ENCODE peak calls at places on chromosomes 6 and 20, in six cellular contexts. P is NCI-H1436; Q is AG08395; V is right cardiac atrium; G is Calu3; Y is activated naive CD4-positive, alpha-beta T cell. T is an unnamed sample.

GRCh38 chr20:35448788-35449373 is 6.5 kb upstream of the CEP250 start:
- DNase-seq in P (no peak), Q (no peak), V (no peak), G (no peak), Y (no peak), T (no peak)

GRCh38 chr6:89483111-89483720 is 50.3 kb downstream of the ANKRD6 start:
- DNase-seq in P (no peak), Q (no peak), V (peak; percentile 63), G (no peak), Y (no peak), T (peak; percentile 28)

GRCh38 chr20:41615671-41616070 is 2.5 kb downstream of the CHD6 start:
- DNase-seq in P (no peak), Q (no peak), V (no peak), G (no peak), Y (no peak), T (no peak)

GRCh38 chr20:14553774-14554524 is 216.5 kb upstream of the FLRT3 start:
- DNase-seq in P (no peak), Q (peak; percentile 6), V (peak; percentile 55), G (no peak), Y (no peak), T (no peak)

GRCh38 chr6:111201155-111201554 is 113.9 kb downstream of the SLC16A10 start:
- DNase-seq in P (no peak), Q (no peak), V (no peak), G (no peak), Y (no peak), T (no peak)

GRCh38 chr20:21521596-21522478 is 8.0 kb upstream of the NKX2-2 start:
- DNase-seq in P (peak; percentile 57), Q (no peak), V (no peak), G (no peak), Y (no peak), T (no peak)

GRCh38 chr6:106199998-106200397 is 113.9 kb downstream of the PRDM1 start:
- DNase-seq in P (no peak), Q (peak; percentile 78), V (no peak), G (no peak), Y (no peak), T (no peak)

GRCh38 chr6:42436825-42437224 is 14.9 kb downstream of the TRERF1 start:
- DNase-seq in P (no peak), Q (peak; percentile 27), V (no peak), G (no peak), Y (no peak), T (no peak)

GRCh38 chr6:106731144-106731842 is 101.9 kb downstream of the QRSL1 start:
- DNase-seq in P (no peak), Q (no peak), V (no peak), G (peak; percentile 66), Y (no peak), T (no peak)

GRCh38 chr6:26224940-26225847 is 138.0 kb downstream of the HFE start:
- DNase-seq in P (peak; percentile 78), Q (peak; percentile 77), V (no peak), G (no peak), Y (no peak), T (no peak)

GRCh38 chr6:166365221-166365620 is 17.5 kb downstream of the MPC1 start:
- DNase-seq in P (no peak), Q (peak; percentile 76), V (no peak), G (no peak), Y (no peak), T (no peak)

GRCh38 chr6:151075527-151075926 is 164.2 kb upstream of the AKAP12 start:
- DNase-seq in P (no peak), Q (no peak), V (no peak), G (no peak), Y (no peak), T (no peak)

GRCh38 chr6:96837138-96837971 is at the start of gene GPR63:
- DNase-seq in P (peak; percentile 65), Q (peak; percentile 83), V (peak; percentile 65), G (peak; percentile 75), Y (peak; percentile 40), T (peak; percentile 54)

GRCh38 chr6:90715093-90715655 is 128.3 kb upstream of the MAP3K7 start:
- DNase-seq in P (no peak), Q (no peak), V (no peak), G (no peak), Y (no peak), T (no peak)

GRCh38 chr6:4673861-4674260 is 102.3 kb upstream of the CDYL start:
- DNase-seq in P (no peak), Q (no peak), V (no peak), G (no peak), Y (no peak), T (no peak)

GRCh38 chr6:3194535-3195376 is 32.7 kb downstream of the TUBB2B start:
- DNase-seq in P (peak; percentile 8), Q (no peak), V (peak; percentile 25), G (no peak), Y (no peak), T (no peak)

GRCh38 chr6:167793421-167793820 is 33.3 kb upstream of the AFDN start:
- DNase-seq in P (no peak), Q (no peak), V (no peak), G (no peak), Y (no peak), T (no peak)

GRCh38 chr6:17965397-17965796 is 22.0 kb downstream of the KIF13A start:
- DNase-seq in P (no peak), Q (peak; percentile 60), V (no peak), G (no peak), Y (no peak), T (no peak)

GRCh38 chr20:45104786-45105185 is 3.9 kb upstream of the KCNS1 start:
- DNase-seq in P (no peak), Q (peak; percentile 63), V (no peak), G (peak; percentile 80), Y (no peak), T (no peak)

GRCh38 chr6:167485186-167485978 is 160.5 kb downstream of the TTLL2 start:
- DNase-seq in P (no peak), Q (no peak), V (no peak), G (peak; percentile 32), Y (no peak), T (peak; percentile 65)

GRCh38 chr6:11067348-11067747 is 23.2 kb upstream of the ELOVL2 start:
- DNase-seq in P (no peak), Q (no peak), V (no peak), G (no peak), Y (no peak), T (no peak)

GRCh38 chr6:108752733-108753392 is 95.4 kb upstream of the ARMC2 start:
- DNase-seq in P (no peak), Q (no peak), V (no peak), G (no peak), Y (no peak), T (no peak)

GRCh38 chr6:49151957-49152356 is 311.1 kb downstream of the MMUT start:
- DNase-seq in P (no peak), Q (no peak), V (no peak), G (no peak), Y (no peak), T (no peak)

GRCh38 chr6:4506221-4506620 is 270.0 kb upstream of the CDYL start:
- DNase-seq in P (no peak), Q (no peak), V (no peak), G (no peak), Y (no peak), T (no peak)

GRCh38 chr6:159152014-159152413 is 17.2 kb upstream of the FNDC1 start:
- DNase-seq in P (no peak), Q (peak; percentile 18), V (no peak), G (no peak), Y (no peak), T (no peak)